ENCODE peak calls at places on chromosomes 5 and 9, in six cellular contexts. N, W, Y, V, T and P are unnamed samples.

GRCh38 chr5:74542477-74542876 is 98.1 kb downstream of the ENC1 start:
- DNase-seq in W (no peak), T (peak; percentile 45), N (no peak), V (peak; percentile 10), Y (peak; percentile 76), P (no peak)

GRCh38 chr5:165360366-165361142 is 1855.1 kb downstream of the MAT2B start:
- DNase-seq in V (no peak), N (no peak), T (no peak), Y (no peak), W (no peak), P (no peak)

GRCh38 chr5:179241175-179241574 is 104.1 kb downstream of the ADAMTS2 start:
- DNase-seq in T (no peak), Y (peak; percentile 78), W (no peak), N (no peak), V (no peak), P (no peak)

GRCh38 chr5:89147026-89147425 is 264.0 kb upstream of the MEF2C start:
- DNase-seq in V (no peak), Y (peak; percentile 62), N (no peak), T (peak; percentile 1), W (no peak), P (no peak)

GRCh38 chr5:89105836-89106235 is 222.9 kb upstream of the MEF2C start:
- DNase-seq in V (no peak), T (peak; percentile 7), W (no peak), N (no peak), Y (no peak), P (no peak)

GRCh38 chr5:168579206-168579986 is at the start of gene PANK3:
- DNase-seq in T (peak; percentile 100), W (peak; percentile 99), Y (peak; percentile 99), V (peak; percentile 99), N (peak; percentile 99), P (peak; percentile 95)

GRCh38 chr5:158485604-158486081 is 614.1 kb downstream of the EBF1 start:
- DNase-seq in Y (peak; percentile 89), V (no peak), W (peak; percentile 38), T (no peak), N (peak; percentile 15), P (no peak)

GRCh38 chr5:139186293-139186692 is 11.9 kb downstream of the SIL1 start:
- DNase-seq in T (peak; percentile 39), N (no peak), Y (no peak), V (no peak), W (no peak), P (no peak)

GRCh38 chr9:114149765-114150340 is 5.5 kb upstream of the COL27A1 start:
- DNase-seq in V (no peak), Y (no peak), W (no peak), N (no peak), T (no peak), P (no peak)